ENCODE peak calls at places on chromosomes 4 and X, in five cellular contexts. One of them, this sample, is unnamed.

GRCh38 chrX:83469551-83469950 is 38.5 kb upstream of the POU3F4 start:
- DNase-seq in effector memory CD4-positive, alpha-beta T cell: no peak
- DNase-seq in CD8-positive, alpha-beta T cell: no peak
- DNase-seq in PC-3: peak; percentile 49
- DNase-seq in right cardiac atrium: no peak
- DNase-seq in this sample: no peak

GRCh38 chrX:40179333-40179732 is 81.6 kb upstream of the BCOR start:
- DNase-seq in effector memory CD4-positive, alpha-beta T cell: no peak
- DNase-seq in CD8-positive, alpha-beta T cell: no peak
- DNase-seq in PC-3: no peak
- DNase-seq in right cardiac atrium: no peak
- DNase-seq in this sample: no peak

GRCh38 chrX:154436597-154437397 is at the start of gene GDI1:
- DNase-seq in effector memory CD4-positive, alpha-beta T cell: peak; percentile 46
- DNase-seq in CD8-positive, alpha-beta T cell: peak; percentile 75
- DNase-seq in PC-3: peak; percentile 33
- DNase-seq in right cardiac atrium: peak; percentile 72
- DNase-seq in this sample: peak; percentile 21

GRCh38 chr4:111678466-111678865 is 466.8 kb upstream of the FAM241A start:
- DNase-seq in effector memory CD4-positive, alpha-beta T cell: no peak
- DNase-seq in CD8-positive, alpha-beta T cell: no peak
- DNase-seq in PC-3: no peak
- DNase-seq in right cardiac atrium: no peak
- DNase-seq in this sample: no peak

GRCh38 chr4:54586343-54586953 is 71.3 kb upstream of the KIT start:
- DNase-seq in effector memory CD4-positive, alpha-beta T cell: no peak
- DNase-seq in CD8-positive, alpha-beta T cell: no peak
- DNase-seq in PC-3: peak; percentile 79
- DNase-seq in right cardiac atrium: no peak
- DNase-seq in this sample: no peak

GRCh38 chr4:69617083-69617694 is 22.3 kb downstream of the UGT2A2 start:
- DNase-seq in effector memory CD4-positive, alpha-beta T cell: no peak
- DNase-seq in CD8-positive, alpha-beta T cell: no peak
- DNase-seq in PC-3: peak; percentile 76
- DNase-seq in right cardiac atrium: no peak
- DNase-seq in this sample: no peak

GRCh38 chrX:114162068-114162735 is 421.7 kb upstream of the HTR2C start:
- DNase-seq in effector memory CD4-positive, alpha-beta T cell: no peak
- DNase-seq in CD8-positive, alpha-beta T cell: no peak
- DNase-seq in PC-3: no peak
- DNase-seq in right cardiac atrium: no peak
- DNase-seq in this sample: no peak

GRCh38 chr4:176593943-176594342 is 198.8 kb downstream of the VEGFC start:
- DNase-seq in effector memory CD4-positive, alpha-beta T cell: no peak
- DNase-seq in CD8-positive, alpha-beta T cell: no peak
- DNase-seq in PC-3: no peak
- DNase-seq in right cardiac atrium: no peak
- DNase-seq in this sample: no peak

GRCh38 chrX:115229337-115229991 is 4.4 kb downstream of the LRCH2 start:
- DNase-seq in effector memory CD4-positive, alpha-beta T cell: no peak
- DNase-seq in CD8-positive, alpha-beta T cell: no peak
- DNase-seq in PC-3: no peak
- DNase-seq in right cardiac atrium: no peak
- DNase-seq in this sample: no peak

GRCh38 chr4:15457401-15458201 is 12.1 kb upstream of the CC2D2A start:
- DNase-seq in effector memory CD4-positive, alpha-beta T cell: no peak
- DNase-seq in CD8-positive, alpha-beta T cell: no peak
- DNase-seq in PC-3: peak; percentile 46
- DNase-seq in right cardiac atrium: no peak
- DNase-seq in this sample: peak; percentile 18

GRCh38 chrX:79933938-79934337 is 80.6 kb upstream of the TBX22 start:
- DNase-seq in effector memory CD4-positive, alpha-beta T cell: no peak
- DNase-seq in CD8-positive, alpha-beta T cell: no peak
- DNase-seq in PC-3: no peak
- DNase-seq in right cardiac atrium: no peak
- DNase-seq in this sample: no peak

GRCh38 chr4:176383273-176384077 is 63.7 kb downstream of the SPCS3 start:
- DNase-seq in effector memory CD4-positive, alpha-beta T cell: no peak
- DNase-seq in CD8-positive, alpha-beta T cell: no peak
- DNase-seq in PC-3: peak; percentile 15
- DNase-seq in right cardiac atrium: no peak
- DNase-seq in this sample: no peak

GRCh38 chrX:17535229-17535628 is 160.2 kb downstream of the NHS start:
- DNase-seq in effector memory CD4-positive, alpha-beta T cell: no peak
- DNase-seq in CD8-positive, alpha-beta T cell: no peak
- DNase-seq in PC-3: peak; percentile 59
- DNase-seq in right cardiac atrium: no peak
- DNase-seq in this sample: no peak

GRCh38 chr4:27684501-27685077 is 823.9 kb downstream of the STIM2 start:
- DNase-seq in effector memory CD4-positive, alpha-beta T cell: no peak
- DNase-seq in CD8-positive, alpha-beta T cell: no peak
- DNase-seq in PC-3: peak; percentile 71
- DNase-seq in right cardiac atrium: peak; percentile 14
- DNase-seq in this sample: peak; percentile 47

GRCh38 chrX:30957753-30958152 is 68.7 kb upstream of the TAB3 start:
- DNase-seq in effector memory CD4-positive, alpha-beta T cell: no peak
- DNase-seq in CD8-positive, alpha-beta T cell: no peak
- DNase-seq in PC-3: peak; percentile 85
- DNase-seq in right cardiac atrium: no peak
- DNase-seq in this sample: no peak

GRCh38 chrX:148871422-148872152 is 371.2 kb downstream of the AFF2 start:
- DNase-seq in effector memory CD4-positive, alpha-beta T cell: no peak
- DNase-seq in CD8-positive, alpha-beta T cell: no peak
- DNase-seq in PC-3: no peak
- DNase-seq in right cardiac atrium: no peak
- DNase-seq in this sample: no peak

DNA sequence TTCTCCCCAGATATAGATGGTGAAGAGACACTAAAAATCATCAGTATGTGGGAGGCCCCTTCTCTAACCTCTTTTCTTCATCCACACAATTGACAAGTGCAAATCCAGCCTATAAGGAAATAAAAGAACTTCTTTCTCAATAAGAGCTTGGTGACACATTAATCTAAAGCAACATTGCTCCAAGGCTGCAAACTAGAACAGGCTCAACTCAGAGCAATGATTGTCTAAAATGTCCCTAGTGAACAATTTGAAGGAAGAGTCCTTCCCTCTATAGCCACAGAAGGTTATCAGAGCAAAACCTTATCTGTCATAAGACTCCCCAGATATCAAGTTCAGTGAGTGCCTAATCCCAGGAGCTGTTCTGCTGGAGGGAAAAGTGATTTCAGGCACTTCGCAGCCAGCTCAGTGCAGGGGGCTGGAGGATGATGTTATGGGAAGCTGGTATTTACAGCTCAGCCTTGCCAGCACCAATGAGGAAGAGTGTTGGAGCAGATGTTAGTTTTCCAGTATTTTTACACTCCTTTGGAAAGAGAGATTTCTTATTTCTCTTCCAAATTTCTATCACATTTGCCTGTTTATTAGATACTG is 497.5 kb downstream of the INPP4B start:
- DNase-seq in effector memory CD4-positive, alpha-beta T cell: no peak
- DNase-seq in CD8-positive, alpha-beta T cell: no peak
- DNase-seq in PC-3: no peak
- DNase-seq in right cardiac atrium: no peak
- DNase-seq in this sample: no peak
- H3K27ac ChIP-seq in effector memory CD4-positive, alpha-beta T cell: no peak overlapping the region
- H3K27ac ChIP-seq in CD8-positive, alpha-beta T cell: no peak overlapping the region
- H3K27ac ChIP-seq in PC-3: no peak overlapping the region
- H3K27ac ChIP-seq in right cardiac atrium: no peak overlapping the region
- H3K27ac ChIP-seq in this sample: no peak overlapping the region

GRCh38 chr4:81473086-81473396 is 1.3 kb upstream of the RASGEF1B start:
- DNase-seq in effector memory CD4-positive, alpha-beta T cell: no peak
- DNase-seq in CD8-positive, alpha-beta T cell: no peak
- DNase-seq in PC-3: no peak
- DNase-seq in right cardiac atrium: no peak
- DNase-seq in this sample: no peak
- H3K27ac ChIP-seq in effector memory CD4-positive, alpha-beta T cell: peak overlapping the region; percentile 85
- H3K27ac ChIP-seq in CD8-positive, alpha-beta T cell: peak overlapping the region; percentile 96
- H3K27ac ChIP-seq in PC-3: no peak overlapping the region
- H3K27ac ChIP-seq in right cardiac atrium: no peak overlapping the region
- H3K27ac ChIP-seq in this sample: no peak overlapping the region

GRCh38 chr4:41256740-41257256 is at the start of gene UCHL1:
- DNase-seq in effector memory CD4-positive, alpha-beta T cell: no peak
- DNase-seq in CD8-positive, alpha-beta T cell: no peak
- DNase-seq in PC-3: no peak
- DNase-seq in right cardiac atrium: peak; percentile 65
- DNase-seq in this sample: peak; percentile 90

GRCh38 chr4:41257257-41257900 is 651 bp downstream of the UCHL1 start:
- DNase-seq in effector memory CD4-positive, alpha-beta T cell: no peak
- DNase-seq in CD8-positive, alpha-beta T cell: no peak
- DNase-seq in PC-3: no peak
- DNase-seq in right cardiac atrium: peak; percentile 68
- DNase-seq in this sample: peak; percentile 34

GRCh38 chr4:41260315-41260714 is 3.6 kb downstream of the UCHL1 start:
- DNase-seq in effector memory CD4-positive, alpha-beta T cell: no peak
- DNase-seq in CD8-positive, alpha-beta T cell: no peak
- DNase-seq in PC-3: no peak
- DNase-seq in right cardiac atrium: no peak
- DNase-seq in this sample: no peak

GRCh38 chr4:41257901-41258300 is 1.2 kb downstream of the UCHL1 start:
- DNase-seq in effector memory CD4-positive, alpha-beta T cell: no peak
- DNase-seq in CD8-positive, alpha-beta T cell: no peak
- DNase-seq in PC-3: no peak
- DNase-seq in right cardiac atrium: no peak
- DNase-seq in this sample: no peak

GRCh38 chr4:41258783-41259182 is 2.1 kb downstream of the UCHL1 start:
- DNase-seq in effector memory CD4-positive, alpha-beta T cell: no peak
- DNase-seq in CD8-positive, alpha-beta T cell: no peak
- DNase-seq in PC-3: peak; percentile 69
- DNase-seq in right cardiac atrium: no peak
- DNase-seq in this sample: peak; percentile 56
- H3K27ac ChIP-seq in effector memory CD4-positive, alpha-beta T cell: no peak overlapping the region
- H3K27ac ChIP-seq in CD8-positive, alpha-beta T cell: no peak overlapping the region
- H3K27ac ChIP-seq in PC-3: no peak overlapping the region
- H3K27ac ChIP-seq in right cardiac atrium: no peak overlapping the region
- H3K27ac ChIP-seq in this sample: peak overlapping the region; percentile 65

GRCh38 chr4:105952596-105952995 is 57.3 kb downstream of the NPNT start:
- DNase-seq in effector memory CD4-positive, alpha-beta T cell: no peak
- DNase-seq in CD8-positive, alpha-beta T cell: no peak
- DNase-seq in PC-3: no peak
- DNase-seq in right cardiac atrium: no peak
- DNase-seq in this sample: no peak

GRCh38 chr4:105956566-105956965 is 61.3 kb downstream of the NPNT start:
- DNase-seq in effector memory CD4-positive, alpha-beta T cell: no peak
- DNase-seq in CD8-positive, alpha-beta T cell: no peak
- DNase-seq in PC-3: no peak
- DNase-seq in right cardiac atrium: no peak
- DNase-seq in this sample: no peak

GRCh38 chr4:105946771-105947170 is 51.5 kb downstream of the NPNT start:
- DNase-seq in effector memory CD4-positive, alpha-beta T cell: no peak
- DNase-seq in CD8-positive, alpha-beta T cell: no peak
- DNase-seq in PC-3: no peak
- DNase-seq in right cardiac atrium: no peak
- DNase-seq in this sample: no peak

GRCh38 chr4:105951198-105951597 is 55.9 kb downstream of the NPNT start:
- DNase-seq in effector memory CD4-positive, alpha-beta T cell: no peak
- DNase-seq in CD8-positive, alpha-beta T cell: no peak
- DNase-seq in PC-3: no peak
- DNase-seq in right cardiac atrium: no peak
- DNase-seq in this sample: no peak

DNA sequence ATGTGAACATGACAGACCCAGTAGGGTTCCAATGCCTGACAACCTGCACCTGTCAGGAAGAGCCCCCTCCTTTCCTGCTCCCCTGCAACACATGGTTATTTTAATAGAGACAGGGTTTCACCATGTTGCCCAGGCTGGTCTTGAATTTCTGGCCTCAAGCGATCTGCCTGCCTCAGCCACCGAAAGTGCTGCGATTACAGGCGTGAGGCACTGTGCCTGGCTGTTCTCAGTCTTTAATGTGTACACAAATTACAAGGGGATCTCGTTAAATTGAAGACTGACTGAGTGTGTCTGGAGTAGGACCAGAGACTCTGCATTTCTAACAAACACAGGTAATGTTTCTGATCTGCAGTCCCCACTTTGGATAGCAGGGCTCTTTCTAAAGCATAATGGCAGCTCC is 55.4 kb downstream of the NPNT start:
- DNase-seq in effector memory CD4-positive, alpha-beta T cell: no peak
- DNase-seq in CD8-positive, alpha-beta T cell: no peak
- DNase-seq in PC-3: no peak
- DNase-seq in right cardiac atrium: no peak
- DNase-seq in this sample: no peak
- H3K27ac ChIP-seq in effector memory CD4-positive, alpha-beta T cell: no peak overlapping the region
- H3K27ac ChIP-seq in CD8-positive, alpha-beta T cell: no peak overlapping the region
- H3K27ac ChIP-seq in PC-3: no peak overlapping the region
- H3K27ac ChIP-seq in right cardiac atrium: no peak overlapping the region
- H3K27ac ChIP-seq in this sample: no peak overlapping the region

DNA sequence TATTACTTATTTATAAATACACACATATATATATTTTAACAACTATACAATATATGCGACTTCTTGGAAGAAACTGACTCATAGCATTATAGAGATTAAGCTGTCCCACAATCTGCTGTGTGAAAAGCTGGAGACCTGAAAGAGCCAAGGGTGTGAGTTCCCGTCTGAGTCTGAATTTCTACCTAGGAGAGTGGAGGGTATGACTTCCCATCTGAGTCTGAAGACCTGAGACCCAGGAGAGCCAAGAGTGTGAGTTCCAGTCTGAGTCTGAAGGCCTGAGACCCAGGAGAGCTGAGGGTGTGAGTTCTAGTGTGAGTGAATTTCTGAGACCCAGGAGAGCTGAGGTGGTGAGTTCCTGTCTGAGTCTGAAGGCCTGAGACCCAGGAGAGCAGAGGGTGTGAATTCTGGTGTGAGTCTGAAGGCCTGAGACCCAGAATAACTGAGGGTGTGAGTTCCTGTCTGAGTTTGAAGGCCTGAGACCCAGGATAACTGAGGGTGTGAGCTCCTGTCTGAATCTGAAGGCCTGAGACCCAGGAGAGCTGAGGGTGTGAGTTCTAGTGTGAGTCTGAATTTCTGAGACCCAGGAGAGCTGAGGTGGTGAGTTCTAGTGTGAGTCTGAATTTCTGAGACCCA is 8.9 kb upstream of the P2RY8 start:
- DNase-seq in effector memory CD4-positive, alpha-beta T cell: no peak
- DNase-seq in CD8-positive, alpha-beta T cell: peak; percentile 41
- DNase-seq in PC-3: no peak
- DNase-seq in right cardiac atrium: no peak
- DNase-seq in this sample: no peak
- H3K27ac ChIP-seq in effector memory CD4-positive, alpha-beta T cell: no peak overlapping the region
- H3K27ac ChIP-seq in CD8-positive, alpha-beta T cell: no peak overlapping the region
- H3K27ac ChIP-seq in PC-3: no peak overlapping the region
- H3K27ac ChIP-seq in right cardiac atrium: no peak overlapping the region
- H3K27ac ChIP-seq in this sample: no peak overlapping the region

GRCh38 chrX:48022100-48022499 is 15.3 kb downstream of the SPACA5 start:
- DNase-seq in effector memory CD4-positive, alpha-beta T cell: no peak
- DNase-seq in CD8-positive, alpha-beta T cell: no peak
- DNase-seq in PC-3: no peak
- DNase-seq in right cardiac atrium: no peak
- DNase-seq in this sample: no peak
- H3K27ac ChIP-seq in effector memory CD4-positive, alpha-beta T cell: no peak overlapping the region
- H3K27ac ChIP-seq in CD8-positive, alpha-beta T cell: no peak overlapping the region
- H3K27ac ChIP-seq in PC-3: no peak overlapping the region
- H3K27ac ChIP-seq in right cardiac atrium: no peak overlapping the region
- H3K27ac ChIP-seq in this sample: peak overlapping the region; percentile 99

GRCh38 chrX:13250831-13251612 is 68.8 kb downstream of the ATXN3L start:
- DNase-seq in effector memory CD4-positive, alpha-beta T cell: no peak
- DNase-seq in CD8-positive, alpha-beta T cell: no peak
- DNase-seq in PC-3: no peak
- DNase-seq in right cardiac atrium: no peak
- DNase-seq in this sample: no peak
- H3K27ac ChIP-seq in effector memory CD4-positive, alpha-beta T cell: no peak overlapping the region
- H3K27ac ChIP-seq in CD8-positive, alpha-beta T cell: no peak overlapping the region
- H3K27ac ChIP-seq in PC-3: no peak overlapping the region
- H3K27ac ChIP-seq in right cardiac atrium: peak overlapping the region; percentile 52
- H3K27ac ChIP-seq in this sample: no peak overlapping the region